ENCODE peak calls at places on chromosomes 12 and 14, in nine cellular contexts. One of them, this sample, is unnamed.

GRCh38 chr12:85688837-85689236 is 147.4 kb downstream of the RASSF9 start:
- DNase-seq in PC-3: no peak
- DNase-seq in astrocyte: peak; percentile 33
- DNase-seq in testis: no peak
- DNase-seq in mammary epithelial cell: no peak
- DNase-seq in Peyer's patch: no peak
- DNase-seq in right lobe of liver: no peak
- DNase-seq in K562: no peak
- DNase-seq in cardiac muscle cell: no peak
- DNase-seq in this sample: no peak

GRCh38 chr14:89607453-89607852 is 190.4 kb upstream of the FOXN3 start:
- DNase-seq in K562: no peak
- DNase-seq in astrocyte: peak; percentile 35
- DNase-seq in Peyer's patch: no peak
- DNase-seq in mammary epithelial cell: no peak
- DNase-seq in right lobe of liver: no peak
- DNase-seq in cardiac muscle cell: no peak
- DNase-seq in testis: no peak
- DNase-seq in PC-3: no peak
- DNase-seq in this sample: peak; percentile 77

GRCh38 chr12:74317078-74317581 is 220.5 kb upstream of the ATXN7L3B start:
- DNase-seq in right lobe of liver: no peak
- DNase-seq in Peyer's patch: no peak
- DNase-seq in PC-3: peak; percentile 72
- DNase-seq in mammary epithelial cell: peak; percentile 21
- DNase-seq in testis: peak; percentile 85
- DNase-seq in astrocyte: peak; percentile 51
- DNase-seq in K562: peak; percentile 39
- DNase-seq in cardiac muscle cell: peak; percentile 66
- DNase-seq in this sample: no peak

GRCh38 chr12:53327435-53328042 is 6.1 kb upstream of the AAAS start:
- DNase-seq in right lobe of liver: no peak
- DNase-seq in Peyer's patch: no peak
- DNase-seq in PC-3: peak; percentile 40
- DNase-seq in cardiac muscle cell: no peak
- DNase-seq in K562: no peak
- DNase-seq in mammary epithelial cell: no peak
- DNase-seq in testis: no peak
- DNase-seq in astrocyte: no peak
- DNase-seq in this sample: peak; percentile 86

GRCh38 chr14:95291859-95292542 is 27.7 kb downstream of the CLMN start:
- DNase-seq in Peyer's patch: no peak
- DNase-seq in astrocyte: peak; percentile 20
- DNase-seq in cardiac muscle cell: no peak
- DNase-seq in K562: peak; percentile 19
- DNase-seq in mammary epithelial cell: peak; percentile 75
- DNase-seq in testis: peak; percentile 65
- DNase-seq in right lobe of liver: no peak
- DNase-seq in PC-3: peak; percentile 85
- DNase-seq in this sample: peak; percentile 79

GRCh38 chr12:46376579-46376978 is 4.0 kb upstream of the SLC38A2 start:
- DNase-seq in mammary epithelial cell: no peak
- DNase-seq in K562: no peak
- DNase-seq in astrocyte: no peak
- DNase-seq in cardiac muscle cell: no peak
- DNase-seq in testis: no peak
- DNase-seq in PC-3: no peak
- DNase-seq in Peyer's patch: no peak
- DNase-seq in right lobe of liver: peak; percentile 53
- DNase-seq in this sample: no peak

GRCh38 chr12:14602128-14602527 is 34.4 kb upstream of the PLBD1 start:
- DNase-seq in right lobe of liver: no peak
- DNase-seq in K562: no peak
- DNase-seq in Peyer's patch: no peak
- DNase-seq in astrocyte: no peak
- DNase-seq in testis: no peak
- DNase-seq in cardiac muscle cell: no peak
- DNase-seq in mammary epithelial cell: no peak
- DNase-seq in PC-3: no peak
- DNase-seq in this sample: no peak

GRCh38 chr12:54604436-54604835 is 16.0 kb upstream of the PPP1R1A start:
- DNase-seq in mammary epithelial cell: no peak
- DNase-seq in PC-3: no peak
- DNase-seq in K562: no peak
- DNase-seq in astrocyte: no peak
- DNase-seq in testis: no peak
- DNase-seq in right lobe of liver: no peak
- DNase-seq in cardiac muscle cell: no peak
- DNase-seq in Peyer's patch: no peak
- DNase-seq in this sample: no peak

DNA sequence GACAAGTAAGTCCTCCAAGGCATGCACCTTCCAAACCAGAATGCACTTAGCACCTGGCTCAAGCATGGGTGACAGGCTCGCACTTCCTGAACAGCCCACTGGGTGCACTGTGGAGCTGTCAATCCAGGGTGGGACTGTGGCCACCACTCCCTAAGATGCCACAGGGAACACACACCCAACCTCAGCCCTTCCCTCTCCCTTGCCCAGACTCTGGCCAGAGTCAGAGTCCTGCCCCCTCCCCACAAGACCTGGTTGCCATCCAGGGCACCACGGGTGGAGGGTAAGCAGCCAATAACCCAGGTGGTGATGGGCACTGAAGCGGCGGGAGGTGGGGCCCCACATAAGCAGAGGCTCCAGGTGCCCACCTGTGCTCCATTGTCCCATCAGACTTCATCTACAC is 160.6 kb downstream of the MYRFL start:
- DNase-seq in cardiac muscle cell: no peak
- DNase-seq in PC-3: peak; percentile 56
- DNase-seq in right lobe of liver: no peak
- DNase-seq in K562: peak; percentile 32
- DNase-seq in Peyer's patch: no peak
- DNase-seq in testis: no peak
- DNase-seq in mammary epithelial cell: no peak
- DNase-seq in astrocyte: no peak
- DNase-seq in this sample: no peak
- TF ChIP-seq CTCF in cardiac muscle cell: peak; percentile 18
- TF ChIP-seq CTCF in PC-3: peak; percentile 61
- TF ChIP-seq CTCF in right lobe of liver: no peak
- TF ChIP-seq CTCF in K562: peak; percentile 62
- TF ChIP-seq CTCF in Peyer's patch: no peak
- TF ChIP-seq CTCF in testis: peak; percentile 13
- TF ChIP-seq CTCF in mammary epithelial cell: peak; percentile 42
- TF ChIP-seq CTCF in astrocyte: no peak
- TF ChIP-seq CTCF in this sample: peak; percentile 13

DNA sequence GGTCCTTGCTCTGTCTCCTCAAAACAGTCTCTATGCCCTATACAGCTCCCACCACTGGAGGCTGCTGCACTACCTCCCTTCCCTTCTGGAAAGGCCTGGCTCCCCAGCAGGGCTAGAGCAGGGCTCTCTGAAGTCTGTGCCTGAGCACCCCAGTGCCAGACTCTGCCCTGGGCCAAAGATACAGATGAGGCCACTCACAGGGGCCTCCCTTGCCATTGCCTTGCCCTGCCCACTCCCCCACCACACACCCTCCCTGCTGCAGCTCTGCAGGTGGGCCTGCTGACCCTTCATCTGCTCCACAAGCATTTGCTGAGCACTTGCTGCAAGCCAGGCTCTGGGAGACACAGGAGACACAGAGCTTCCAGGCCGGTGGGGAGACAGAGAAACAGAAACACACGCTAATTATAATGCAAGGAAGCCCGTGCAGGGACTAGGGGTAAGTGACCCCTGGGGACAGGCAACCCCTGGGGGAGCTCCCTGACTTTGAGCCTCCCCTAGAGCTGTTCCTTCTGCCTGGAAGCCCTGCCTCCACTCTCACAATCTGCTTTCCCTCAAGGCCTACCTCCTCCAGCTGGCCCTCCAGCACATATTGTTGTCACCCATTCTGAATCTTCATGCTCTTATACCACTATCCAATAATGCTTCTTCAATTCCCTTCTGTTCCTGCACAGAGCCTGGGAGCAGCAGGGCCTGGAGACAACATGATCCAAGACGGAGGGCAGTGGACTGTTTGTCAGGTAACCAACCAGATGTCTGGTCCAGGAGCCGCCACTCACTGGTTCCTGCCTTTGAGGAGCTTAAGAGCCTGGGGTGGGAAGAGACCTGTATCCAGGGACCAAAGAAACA is 32.6 kb upstream of the PNMA1 start:
- DNase-seq in K562: no peak
- DNase-seq in astrocyte: no peak
- DNase-seq in mammary epithelial cell: no peak
- DNase-seq in PC-3: no peak
- DNase-seq in Peyer's patch: no peak
- DNase-seq in cardiac muscle cell: no peak
- DNase-seq in testis: no peak
- DNase-seq in right lobe of liver: no peak
- DNase-seq in this sample: peak; percentile 45
- H3K4me1 ChIP-seq in K562: peaks cover 61% of the 10 kb centered on the region
- H3K4me1 ChIP-seq in astrocyte: peaks cover 46% of the 10 kb centered on the region
- H3K4me1 ChIP-seq in mammary epithelial cell: peaks cover 84% of the 10 kb centered on the region
- H3K4me1 ChIP-seq in PC-3: peaks cover 69% of the 10 kb centered on the region
- H3K4me1 ChIP-seq in Peyer's patch: peaks cover 59% of the 10 kb centered on the region
- H3K4me1 ChIP-seq in cardiac muscle cell: peaks cover 46% of the 10 kb centered on the region
- H3K4me1 ChIP-seq in testis: peaks cover 89% of the 10 kb centered on the region
- H3K4me1 ChIP-seq in right lobe of liver: no peaks in the 10 kb centered on the region
- H3K4me1 ChIP-seq in this sample: peaks cover 52% of the 10 kb centered on the region

GRCh38 chr12:118981285-118982201 is at the start of gene SRRM4:
- DNase-seq in testis: peak; percentile 36
- DNase-seq in cardiac muscle cell: peak; percentile 90
- DNase-seq in mammary epithelial cell: no peak
- DNase-seq in Peyer's patch: no peak
- DNase-seq in right lobe of liver: no peak
- DNase-seq in astrocyte: no peak
- DNase-seq in K562: peak; percentile 49
- DNase-seq in PC-3: no peak
- DNase-seq in this sample: no peak

GRCh38 chr12:118986043-118986442 is 4.7 kb downstream of the SRRM4 start:
- DNase-seq in mammary epithelial cell: no peak
- DNase-seq in testis: no peak
- DNase-seq in PC-3: no peak
- DNase-seq in cardiac muscle cell: no peak
- DNase-seq in Peyer's patch: no peak
- DNase-seq in right lobe of liver: no peak
- DNase-seq in astrocyte: no peak
- DNase-seq in K562: no peak
- DNase-seq in this sample: no peak

GRCh38 chr12:118982308-118982707 is 967 bp downstream of the SRRM4 start:
- DNase-seq in astrocyte: no peak
- DNase-seq in PC-3: no peak
- DNase-seq in testis: no peak
- DNase-seq in mammary epithelial cell: no peak
- DNase-seq in K562: no peak
- DNase-seq in Peyer's patch: no peak
- DNase-seq in cardiac muscle cell: no peak
- DNase-seq in right lobe of liver: no peak
- DNase-seq in this sample: no peak

GRCh38 chr12:118983147-118983824 is 1.9 kb downstream of the SRRM4 start:
- DNase-seq in K562: no peak
- DNase-seq in Peyer's patch: no peak
- DNase-seq in cardiac muscle cell: no peak
- DNase-seq in astrocyte: no peak
- DNase-seq in right lobe of liver: no peak
- DNase-seq in mammary epithelial cell: no peak
- DNase-seq in testis: no peak
- DNase-seq in PC-3: no peak
- DNase-seq in this sample: no peak

DNA sequence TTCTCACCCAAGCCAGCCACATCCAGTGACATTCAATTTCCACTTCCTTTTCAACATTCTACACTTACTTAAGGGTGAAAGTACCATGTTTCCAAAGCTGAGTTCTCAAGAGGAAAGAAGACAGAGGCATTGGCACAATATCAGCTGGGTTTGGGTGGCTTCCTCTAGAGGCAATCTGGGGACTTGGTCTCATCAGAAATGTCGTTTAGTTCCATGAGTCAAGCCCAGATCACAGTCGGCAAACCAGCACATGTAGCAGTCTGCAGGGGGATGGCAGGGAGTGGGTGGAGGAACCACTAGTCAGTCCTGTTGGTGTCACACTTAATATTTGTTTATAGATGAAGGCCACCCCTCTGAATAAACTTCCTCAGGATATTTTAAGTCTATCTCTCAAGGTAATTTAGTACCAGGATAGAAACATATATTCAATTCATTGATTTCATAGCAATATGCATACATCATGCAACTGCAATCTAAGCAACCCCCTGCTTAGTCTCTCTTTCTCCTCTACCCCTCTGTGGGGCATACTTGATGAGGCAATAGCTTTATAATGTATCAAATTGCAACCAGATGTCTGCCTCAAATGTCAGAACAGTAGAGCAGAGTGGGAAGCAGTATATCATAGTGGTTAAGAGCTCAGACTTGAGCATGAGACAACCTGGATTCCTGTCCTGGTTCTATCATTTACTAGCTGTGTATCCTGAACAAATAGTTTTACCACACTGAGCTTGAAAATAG is 3.0 kb downstream of the SRRM4 start:
- DNase-seq in mammary epithelial cell: no peak
- DNase-seq in PC-3: no peak
- DNase-seq in Peyer's patch: no peak
- DNase-seq in right lobe of liver: no peak
- DNase-seq in testis: no peak
- DNase-seq in cardiac muscle cell: no peak
- DNase-seq in K562: no peak
- DNase-seq in astrocyte: no peak
- DNase-seq in this sample: no peak
- H3K27me3 ChIP-seq in mammary epithelial cell: no peaks in the 10 kb centered on the region
- H3K27me3 ChIP-seq in PC-3: peaks cover 48% of the 10 kb centered on the region
- H3K27me3 ChIP-seq in Peyer's patch: peaks cover 18% of the 10 kb centered on the region
- H3K27me3 ChIP-seq in right lobe of liver: peaks cover 9% of the 10 kb centered on the region
- H3K27me3 ChIP-seq in testis: no peaks in the 10 kb centered on the region
- H3K27me3 ChIP-seq in cardiac muscle cell: peaks cover 69% of the 10 kb centered on the region
- H3K27me3 ChIP-seq in K562: no peaks in the 10 kb centered on the region
- H3K27me3 ChIP-seq in astrocyte: peaks cover 3% of the 10 kb centered on the region
- H3K27me3 ChIP-seq in this sample: no peaks in the 10 kb centered on the region

GRCh38 chr12:81991868-81992267 is 232.7 kb upstream of the PPFIA2 start:
- DNase-seq in PC-3: no peak
- DNase-seq in astrocyte: no peak
- DNase-seq in Peyer's patch: no peak
- DNase-seq in mammary epithelial cell: no peak
- DNase-seq in cardiac muscle cell: no peak
- DNase-seq in right lobe of liver: no peak
- DNase-seq in K562: no peak
- DNase-seq in testis: no peak
- DNase-seq in this sample: no peak

GRCh38 chr12:81987351-81987750 is 228.2 kb upstream of the PPFIA2 start:
- DNase-seq in PC-3: no peak
- DNase-seq in cardiac muscle cell: peak; percentile 11
- DNase-seq in right lobe of liver: no peak
- DNase-seq in K562: no peak
- DNase-seq in astrocyte: no peak
- DNase-seq in testis: no peak
- DNase-seq in Peyer's patch: no peak
- DNase-seq in mammary epithelial cell: no peak
- DNase-seq in this sample: no peak

DNA sequence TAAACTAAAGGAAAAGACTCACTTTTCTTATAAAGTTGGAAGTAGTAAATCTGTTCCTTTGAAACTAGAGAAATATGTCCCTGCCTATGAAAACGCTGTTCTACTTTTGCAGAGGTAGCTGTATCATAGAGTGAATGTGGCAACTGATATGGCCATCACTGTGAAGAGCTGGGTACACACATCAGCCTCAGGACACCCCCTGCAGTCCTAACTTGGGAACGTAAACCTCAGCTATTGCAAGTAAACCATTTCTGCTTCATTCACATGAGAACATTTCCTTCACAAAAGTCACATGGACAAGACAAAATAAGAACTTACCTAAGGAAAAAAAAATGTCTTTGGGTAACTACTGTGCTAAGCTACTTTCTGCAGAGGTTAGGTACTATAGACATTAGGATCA is 233.3 kb upstream of the PPFIA2 start:
- DNase-seq in cardiac muscle cell: peak; percentile 48
- DNase-seq in right lobe of liver: no peak
- DNase-seq in mammary epithelial cell: no peak
- DNase-seq in Peyer's patch: peak; percentile 15
- DNase-seq in PC-3: no peak
- DNase-seq in astrocyte: no peak
- DNase-seq in K562: no peak
- DNase-seq in testis: peak; percentile 17
- DNase-seq in this sample: no peak
- TF ChIP-seq CTCF in cardiac muscle cell: peak; percentile 33
- TF ChIP-seq CTCF in right lobe of liver: peak; percentile 18
- TF ChIP-seq CTCF in mammary epithelial cell: no peak
- TF ChIP-seq CTCF in Peyer's patch: no peak
- TF ChIP-seq CTCF in PC-3: no peak
- TF ChIP-seq CTCF in astrocyte: no peak
- TF ChIP-seq CTCF in K562: no peak
- TF ChIP-seq CTCF in testis: no peak
- TF ChIP-seq CTCF in this sample: no peak